ENCODE peak calls at places on chromosomes 2 and 18, in four cellular contexts. One of them, this sample, is unnamed.

GRCh38 chr2:4914551-4914950 is 777.6 kb upstream of the SOX11 start:
- DNase-seq in GM12878: no peak
- DNase-seq in A549: peak; percentile 41
- DNase-seq in K562: no peak
- DNase-seq in this sample: no peak

GRCh38 chr2:204321910-204322765 is 223.1 kb upstream of the PARD3B start:
- DNase-seq in A549: peak; percentile 64
- DNase-seq in GM12878: no peak
- DNase-seq in K562: no peak
- DNase-seq in this sample: no peak

GRCh38 chr2:211216221-211216620 is 659.8 kb downstream of the CPS1 start:
- DNase-seq in A549: peak; percentile 13
- DNase-seq in K562: no peak
- DNase-seq in GM12878: no peak
- DNase-seq in this sample: no peak

GRCh38 chr18:49460958-49461601 is 635 bp upstream of the DYM start:
- DNase-seq in K562: no peak
- DNase-seq in A549: no peak
- DNase-seq in GM12878: no peak
- DNase-seq in this sample: no peak

GRCh38 chr2:175575346-175576258 is 394.1 kb upstream of the ATP5MC3 start:
- DNase-seq in K562: no peak
- DNase-seq in GM12878: peak; percentile 62
- DNase-seq in A549: no peak
- DNase-seq in this sample: no peak

GRCh38 chr2:32523711-32524110 is 104.1 kb upstream of the TTC27 start:
- DNase-seq in GM12878: no peak
- DNase-seq in A549: no peak
- DNase-seq in K562: no peak
- DNase-seq in this sample: no peak

GRCh38 chr2:68857855-68858456 is 13.2 kb downstream of the BMP10 start:
- DNase-seq in A549: no peak
- DNase-seq in GM12878: peak; percentile 11
- DNase-seq in K562: no peak
- DNase-seq in this sample: no peak

GRCh38 chr2:45285791-45286390 is 276.6 kb upstream of the SIX2 start:
- DNase-seq in GM12878: no peak
- DNase-seq in K562: no peak
- DNase-seq in A549: no peak
- DNase-seq in this sample: no peak

GRCh38 chr18:6757966-6758365 is 28.4 kb downstream of the ARHGAP28 start:
- DNase-seq in A549: no peak
- DNase-seq in K562: no peak
- DNase-seq in GM12878: no peak
- DNase-seq in this sample: no peak

GRCh38 chr2:26316041-26316440 is 29.9 kb upstream of the SELENOI start:
- DNase-seq in K562: no peak
- DNase-seq in A549: peak; percentile 64
- DNase-seq in GM12878: no peak
- DNase-seq in this sample: peak; percentile 35

GRCh38 chr18:49762191-49763077 is 50.9 kb downstream of the ACAA2 start:
- DNase-seq in GM12878: no peak
- DNase-seq in K562: no peak
- DNase-seq in A549: no peak
- DNase-seq in this sample: no peak

GRCh38 chr2:162086904-162087303 is 12.9 kb upstream of the DPP4 start:
- DNase-seq in A549: no peak
- DNase-seq in GM12878: no peak
- DNase-seq in K562: no peak
- DNase-seq in this sample: no peak

GRCh38 chr2:152336854-152337510 is 2.0 kb downstream of the FMNL2 start:
- DNase-seq in A549: peak; percentile 36
- DNase-seq in K562: no peak
- DNase-seq in GM12878: no peak
- DNase-seq in this sample: no peak

GRCh38 chr2:31925517-31925916 is 85.3 kb downstream of the MEMO1 start:
- DNase-seq in GM12878: no peak
- DNase-seq in K562: no peak
- DNase-seq in A549: no peak
- DNase-seq in this sample: peak; percentile 26

GRCh38 chr18:7945882-7946281 is 378.8 kb downstream of the PTPRM start:
- DNase-seq in A549: peak; percentile 87
- DNase-seq in GM12878: no peak
- DNase-seq in K562: no peak
- DNase-seq in this sample: peak; percentile 33

GRCh38 chr2:203783496-203784203 is 77.2 kb downstream of the CD28 start:
- DNase-seq in A549: no peak
- DNase-seq in K562: no peak
- DNase-seq in GM12878: no peak
- DNase-seq in this sample: peak; percentile 99

GRCh38 chr18:63233334-63233733 is 86.2 kb downstream of the BCL2 start:
- DNase-seq in A549: no peak
- DNase-seq in K562: no peak
- DNase-seq in GM12878: no peak
- DNase-seq in this sample: no peak

GRCh38 chr2:31129835-31130561 is 8.2 kb downstream of the GALNT14 start:
- DNase-seq in K562: no peak
- DNase-seq in A549: no peak
- DNase-seq in GM12878: no peak
- DNase-seq in this sample: no peak

GRCh38 chr2:71190959-71191943 is 35.7 kb downstream of the PAIP2B start:
- DNase-seq in GM12878: no peak
- DNase-seq in K562: no peak
- DNase-seq in A549: peak; percentile 42
- DNase-seq in this sample: peak; percentile 13

GRCh38 chr2:128552806-128553551 is 234.3 kb upstream of the HS6ST1 start:
- DNase-seq in A549: no peak
- DNase-seq in K562: no peak
- DNase-seq in GM12878: no peak
- DNase-seq in this sample: no peak

GRCh38 chr18:37408676-37409305 is 156.8 kb downstream of the CELF4 start:
- DNase-seq in GM12878: no peak
- DNase-seq in A549: no peak
- DNase-seq in K562: no peak
- DNase-seq in this sample: no peak

GRCh38 chr2:59888015-59888414 is 665.4 kb downstream of the BCL11A start:
- DNase-seq in K562: no peak
- DNase-seq in A549: no peak
- DNase-seq in GM12878: peak; percentile 15
- DNase-seq in this sample: no peak

GRCh38 chr2:27566628-27567027 is 16.2 kb upstream of the ZNF512 start:
- DNase-seq in A549: no peak
- DNase-seq in GM12878: no peak
- DNase-seq in K562: no peak
- DNase-seq in this sample: no peak

GRCh38 chr2:240518981-240519380 is 38.8 kb downstream of the ANKMY1 start:
- DNase-seq in K562: no peak
- DNase-seq in GM12878: no peak
- DNase-seq in A549: no peak
- DNase-seq in this sample: no peak

GRCh38 chr2:150677561-150677960 is 190.1 kb upstream of the RND3 start:
- DNase-seq in A549: no peak
- DNase-seq in GM12878: no peak
- DNase-seq in K562: no peak
- DNase-seq in this sample: no peak

GRCh38 chr2:63856302-63856600 is 14.6 kb downstream of the UGP2 start:
- DNase-seq in GM12878: no peak
- DNase-seq in K562: no peak
- DNase-seq in A549: no peak
- DNase-seq in this sample: no peak

GRCh38 chr2:239151201-239152131 is 249.4 kb downstream of the HDAC4 start:
- DNase-seq in GM12878: no peak
- DNase-seq in A549: no peak
- DNase-seq in K562: no peak
- DNase-seq in this sample: no peak

GRCh38 chr2:163474319-163474744 is 261.5 kb downstream of the FIGN start:
- DNase-seq in A549: no peak
- DNase-seq in GM12878: no peak
- DNase-seq in K562: no peak
- DNase-seq in this sample: peak; percentile 12

GRCh38 chr2:36915627-36916026 is 50.7 kb downstream of the STRN start:
- DNase-seq in K562: no peak
- DNase-seq in GM12878: no peak
- DNase-seq in A549: no peak
- DNase-seq in this sample: no peak

GRCh38 chr2:35946431-35946991 is 409.1 kb upstream of the CRIM1 start:
- DNase-seq in A549: no peak
- DNase-seq in K562: no peak
- DNase-seq in GM12878: no peak
- DNase-seq in this sample: no peak

GRCh38 chr2:239689985-239690384 is 289.2 kb upstream of the HDAC4 start:
- DNase-seq in K562: no peak
- DNase-seq in GM12878: no peak
- DNase-seq in A549: no peak
- DNase-seq in this sample: no peak

GRCh38 chr18:25661836-25662235 is 309.9 kb upstream of the ZNF521 start:
- DNase-seq in K562: no peak
- DNase-seq in A549: no peak
- DNase-seq in GM12878: no peak
- DNase-seq in this sample: no peak

DNA sequence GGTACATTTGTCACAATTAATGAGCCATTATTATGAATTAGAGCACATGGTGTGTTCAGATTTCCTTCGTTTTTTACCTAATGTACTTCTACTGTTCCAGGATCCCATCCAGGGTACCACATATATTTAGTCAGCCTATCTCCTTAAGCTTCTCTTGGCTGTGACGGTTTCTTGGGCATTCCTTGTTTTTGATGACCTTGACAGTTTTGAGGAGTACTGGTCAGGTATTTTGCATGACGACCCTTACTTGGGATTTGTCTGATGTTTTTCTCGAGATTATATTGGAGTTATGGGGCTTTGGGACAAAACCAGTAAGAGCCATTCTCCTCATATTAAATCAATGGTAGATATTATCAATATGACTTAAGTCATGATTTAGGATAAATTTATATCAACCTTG is 10.2 kb upstream of the LRP2 start:
- DNase-seq in A549: no peak
- DNase-seq in K562: no peak
- DNase-seq in GM12878: no peak
- DNase-seq in this sample: no peak
- TF ChIP-seq POLR2AphosphoS2 in A549: no peak
- TF ChIP-seq POLR2AphosphoS2 in K562: no peak
- TF ChIP-seq POLR2AphosphoS2 in GM12878: no peak
- TF ChIP-seq POLR2AphosphoS2 in this sample: no peak

DNA sequence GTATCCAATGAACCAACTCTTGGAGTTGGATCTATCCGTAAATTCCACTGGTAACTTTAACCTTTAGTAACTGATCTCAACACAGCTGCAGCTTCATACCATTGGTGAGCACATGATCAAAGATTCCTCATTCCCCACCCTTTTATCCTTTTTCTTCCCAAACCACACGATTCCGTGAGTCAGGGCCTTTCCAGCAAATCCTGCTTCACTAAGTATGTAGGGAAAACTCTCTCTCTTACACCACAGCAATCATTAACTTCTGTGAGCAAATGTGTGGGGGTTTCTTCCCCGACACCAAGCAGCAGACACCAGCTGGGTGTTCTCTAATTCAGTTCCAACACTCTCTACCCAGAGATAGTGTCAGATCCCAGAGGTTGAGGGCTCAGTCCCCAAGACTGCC is 23.5 kb downstream of the ELP2 start:
- DNase-seq in A549: no peak
- DNase-seq in GM12878: no peak
- DNase-seq in K562: no peak
- DNase-seq in this sample: peak; percentile 23
- TF ChIP-seq POLR2AphosphoS2 in A549: no peak
- TF ChIP-seq POLR2AphosphoS2 in GM12878: no peak
- TF ChIP-seq POLR2AphosphoS2 in K562: no peak
- TF ChIP-seq POLR2AphosphoS2 in this sample: no peak

GRCh38 chr2:15038373-15039364 is 406.2 kb downstream of the LRATD1 start:
- DNase-seq in A549: no peak
- DNase-seq in K562: no peak
- DNase-seq in GM12878: no peak
- DNase-seq in this sample: no peak
- TF ChIP-seq POLR2AphosphoS2 in A549: no peak
- TF ChIP-seq POLR2AphosphoS2 in K562: no peak
- TF ChIP-seq POLR2AphosphoS2 in GM12878: no peak
- TF ChIP-seq POLR2AphosphoS2 in this sample: no peak

DNA sequence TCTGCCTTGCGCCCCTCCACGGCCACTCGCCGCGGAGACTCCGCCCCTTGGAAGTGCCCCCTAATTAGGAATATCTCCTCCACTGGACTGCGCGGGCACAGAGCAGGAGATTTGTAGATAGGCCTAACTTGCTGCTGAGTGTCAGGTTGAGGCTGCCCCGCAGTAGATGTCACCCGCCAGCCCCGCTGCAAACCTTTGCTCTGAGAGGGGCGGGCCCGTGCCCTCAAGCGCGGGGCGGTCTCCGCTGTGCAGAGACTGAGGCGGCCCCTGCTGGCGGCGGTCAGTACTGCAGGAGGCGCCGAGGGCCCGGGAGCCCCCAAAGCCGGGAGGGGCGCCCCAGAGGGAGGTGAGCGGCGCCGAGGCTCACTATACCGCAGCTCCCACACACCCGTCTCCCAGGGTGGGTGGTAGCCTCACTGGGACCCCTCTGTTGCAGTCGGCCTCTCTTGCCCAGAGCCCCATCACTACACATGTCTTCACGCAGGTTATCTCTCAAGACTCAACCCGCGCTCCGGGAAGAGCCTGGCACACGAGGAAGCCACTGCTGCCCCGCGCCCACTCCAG is 2.9 kb upstream of the NEURL3 start:
- DNase-seq in A549: peak; percentile 60
- DNase-seq in K562: peak; percentile 90
- DNase-seq in GM12878: no peak
- DNase-seq in this sample: peak; percentile 57
- TF ChIP-seq POLR2AphosphoS2 in A549: no peak
- TF ChIP-seq POLR2AphosphoS2 in K562: no peak
- TF ChIP-seq POLR2AphosphoS2 in GM12878: no peak
- TF ChIP-seq POLR2AphosphoS2 in this sample: no peak

DNA sequence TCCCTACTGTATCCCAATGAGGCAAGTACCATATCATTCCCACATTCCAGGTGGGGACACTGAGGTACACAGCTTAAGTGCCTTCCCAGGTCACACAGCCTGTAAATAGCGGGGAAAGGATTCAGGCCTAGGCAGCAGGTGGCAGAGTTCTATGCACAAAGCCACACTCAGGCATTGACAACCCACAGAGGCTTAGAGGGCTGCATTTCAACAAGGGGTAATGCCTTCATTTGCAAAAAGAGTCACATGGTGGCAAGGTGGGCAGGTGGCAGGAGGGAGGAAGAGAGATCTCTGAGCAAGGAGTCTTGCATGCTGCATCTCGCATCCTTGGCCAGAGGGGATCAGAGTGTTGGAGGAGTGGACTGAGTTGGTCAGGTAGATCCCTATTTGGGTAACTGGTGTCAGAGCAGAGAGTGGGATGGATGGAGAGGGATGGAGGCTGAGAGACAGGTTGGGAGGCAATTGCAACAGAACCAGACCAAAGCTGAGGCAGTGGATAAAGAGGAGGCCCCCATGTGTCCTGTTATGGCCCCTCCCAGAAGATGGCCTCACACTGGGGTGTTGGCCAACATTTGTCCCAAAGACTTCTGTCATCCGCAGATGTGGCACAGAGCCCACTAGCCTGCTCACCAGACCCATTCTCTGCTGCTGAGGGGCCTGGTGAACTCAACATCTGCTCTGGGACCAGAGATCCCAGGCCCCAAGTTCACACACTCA is 189.6 kb downstream of the ZBTB7C start:
- DNase-seq in GM12878: no peak
- DNase-seq in K562: no peak
- DNase-seq in A549: no peak
- DNase-seq in this sample: no peak
- TF ChIP-seq POLR2AphosphoS2 in GM12878: no peak
- TF ChIP-seq POLR2AphosphoS2 in K562: no peak
- TF ChIP-seq POLR2AphosphoS2 in A549: no peak
- TF ChIP-seq POLR2AphosphoS2 in this sample: no peak